ENCODE peak calls at places on chromosomes 12 and 14, in five cellular contexts. H is mucosa of descending colon, X is IMR-90, N is bronchial epithelial cell, G is Calu3. C is an unnamed sample.

GRCh38 chr14:86521032-86521730 is 991.2 kb downstream of the FLRT2 start:
- DNase-seq in H (no peak), N (no peak), G (no peak), X (no peak), C (no peak)

GRCh38 chr12:22172501-22172900 is 126.5 kb downstream of the CMAS start:
- DNase-seq in G (no peak), X (no peak), H (no peak), N (no peak), C (no peak)

GRCh38 chr12:32455607-32456063 is 56.3 kb downstream of the FGD4 start:
- DNase-seq in X (peak; percentile 82), N (peak; percentile 77), G (peak; percentile 46), H (no peak), C (peak; percentile 75)

GRCh38 chr12:85448031-85448430 is 168.0 kb downstream of the ALX1 start:
- DNase-seq in H (no peak), X (no peak), G (no peak), N (no peak), C (no peak)

GRCh38 chr12:114368685-114369084 is 37.3 kb downstream of the TBX5 start:
- DNase-seq in X (no peak), N (no peak), G (no peak), H (no peak), C (no peak)

GRCh38 chr12:75954076-75954475 is 77.5 kb downstream of the PHLDA1 start:
- DNase-seq in N (peak; percentile 99), X (peak; percentile 97), H (no peak), G (peak; percentile 62), C (peak; percentile 88)

GRCh38 chr14:61524211-61524806 is 171.0 kb upstream of the HIF1A start:
- DNase-seq in G (peak; percentile 73), H (no peak), X (peak; percentile 74), N (peak; percentile 87), C (peak; percentile 89)

GRCh38 chr12:124413401-124413800 is 118.5 kb downstream of the RFLNA start:
- DNase-seq in H (no peak), X (no peak), G (no peak), N (no peak), C (no peak)

GRCh38 chr12:54749191-54749818 is 101.1 kb upstream of the DCD start:
- DNase-seq in H (no peak), X (peak; percentile 47), G (peak; percentile 59), N (peak; percentile 56), C (peak; percentile 64)

GRCh38 chr12:24534632-24535031 is 414.3 kb downstream of the BCAT1 start:
- DNase-seq in H (no peak), G (no peak), N (no peak), X (no peak), C (no peak)

GRCh38 chr12:44618960-44619359 is 257.2 kb downstream of the NELL2 start:
- DNase-seq in X (no peak), N (no peak), H (no peak), G (no peak), C (no peak)

GRCh38 chr12:31362759-31363415 is 36.9 kb upstream of the SINHCAF start:
- DNase-seq in G (peak; percentile 40), H (peak; percentile 63), N (peak; percentile 44), X (no peak), C (peak; percentile 17)

GRCh38 chr12:115813256-115813655 is 464.2 kb downstream of the MED13L start:
- DNase-seq in H (no peak), X (no peak), G (no peak), N (no peak), C (no peak)

GRCh38 chr12:120688527-120689071 is 1.6 kb downstream of the MLEC start:
- DNase-seq in X (no peak), H (no peak), N (peak; percentile 38), G (peak; percentile 30), C (peak; percentile 43)

GRCh38 chr12:32496946-32497345 is 97.6 kb downstream of the FGD4 start:
- DNase-seq in X (no peak), N (no peak), G (no peak), H (no peak), C (no peak)

GRCh38 chr12:817941-818600 is 65.7 kb downstream of the WNK1 start:
- DNase-seq in X (no peak), H (no peak), N (no peak), G (no peak), C (no peak)

GRCh38 chr12:823043-823698 is 70.8 kb downstream of the WNK1 start:
- DNase-seq in H (no peak), G (no peak), N (no peak), X (no peak), C (no peak)

GRCh38 chr12:820336-820735 is 68.0 kb downstream of the WNK1 start:
- DNase-seq in N (no peak), G (no peak), H (no peak), X (no peak), C (no peak)

DNA sequence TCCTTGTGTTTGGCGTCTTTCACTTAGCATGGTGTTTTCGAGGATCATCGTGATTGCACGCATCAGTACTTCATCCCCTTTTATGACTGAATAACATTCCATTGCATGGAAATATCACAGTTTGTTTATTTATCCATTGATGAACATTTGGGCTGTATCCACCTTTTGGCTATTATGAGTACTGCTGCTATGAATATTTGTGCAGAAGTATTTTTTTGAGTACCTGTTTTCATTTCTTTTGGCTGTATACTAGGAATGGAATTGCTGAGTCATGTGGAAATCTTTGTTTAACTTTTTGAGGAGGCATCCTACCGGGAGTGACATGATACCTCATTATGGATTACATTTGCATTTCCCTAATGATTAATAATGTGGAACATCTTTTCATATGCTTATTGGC is 66.4 kb downstream of the WNK1 start:
- DNase-seq in G (no peak), X (peak; percentile 13), H (no peak), N (peak; percentile 20), C (peak; percentile 16)
- TF ChIP-seq CTCF in G (no peak), X (no peak), H (no peak), N (no peak), C (no peak)

GRCh38 chr12:7448099-7448498 is 4.1 kb upstream of the CD163L1 start:
- DNase-seq in X (no peak), H (no peak), G (no peak), N (no peak), C (no peak)
- TF ChIP-seq CTCF in X (no peak), H (no peak), G (no peak), N (no peak), C (no peak)

GRCh38 chr14:32033516-32033915 is 43.6 kb upstream of the ARHGAP5 start:
- DNase-seq in N (no peak), G (no peak), X (no peak), H (no peak), C (no peak)
- TF ChIP-seq CTCF in N (no peak), G (no peak), X (no peak), H (no peak), C (no peak)

DNA sequence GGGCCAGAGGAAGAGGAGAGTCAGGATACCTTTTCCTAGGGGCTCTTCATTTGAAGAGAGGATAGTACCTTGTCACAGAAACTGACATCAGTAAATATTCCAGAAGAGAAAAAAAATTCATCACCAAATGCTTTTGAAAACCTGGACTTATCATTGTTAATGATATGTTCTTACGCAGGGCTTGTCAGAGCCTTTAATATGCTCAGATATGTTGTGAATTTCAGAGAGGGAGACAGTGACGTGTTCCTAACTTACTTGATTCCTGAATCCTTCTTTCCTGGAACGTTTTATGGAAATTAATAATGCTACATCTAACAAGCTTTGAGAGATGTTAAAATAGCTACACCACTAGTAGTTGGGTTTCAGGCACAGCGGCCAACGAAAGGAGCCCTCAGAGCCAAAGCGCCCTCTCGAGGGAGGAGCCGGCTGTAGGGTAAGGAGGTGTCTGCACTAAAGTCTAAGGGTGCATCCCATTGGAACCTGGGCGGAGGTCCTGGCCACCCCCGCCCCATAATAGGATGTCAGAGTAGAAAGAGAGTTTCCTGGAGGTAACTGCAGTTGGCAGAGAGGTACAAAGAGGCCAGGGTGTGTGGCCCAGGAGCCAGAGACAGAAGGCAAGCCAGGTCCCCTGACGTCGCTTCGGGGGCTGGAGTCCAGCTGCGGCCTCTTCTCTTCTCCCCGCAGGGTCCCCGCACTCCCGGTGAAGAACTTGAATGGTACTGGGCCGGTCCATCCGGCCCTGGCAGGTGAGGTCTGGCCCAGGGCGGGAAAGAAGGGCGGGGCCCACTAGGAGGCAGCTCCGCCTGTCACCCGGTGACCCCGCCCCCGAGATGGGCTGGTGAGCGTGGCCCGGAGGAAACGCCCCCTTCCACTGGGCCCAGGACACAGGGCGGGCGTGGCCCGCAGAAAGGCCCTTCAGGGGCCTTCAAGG is 36.2 kb downstream of the DTX1 start:
- DNase-seq in N (peak; percentile 2), G (peak; percentile 75), X (no peak), H (peak; percentile 81), C (peak; percentile 16)
- TF ChIP-seq CTCF in N (peak; percentile 30), G (peak; percentile 11), X (no peak), H (no peak), C (no peak)

C was measured in MCF 10A.